ENCODE peak calls at places on chromosomes 3 and 15, in five cellular contexts. T is GM20000; L is MCF 10A; B is activated CD8-positive, alpha-beta T cell treated with anti-CD3 and anti-CD28 coated beads for 36 hours; R is choroid plexus epithelial cell. P is an unnamed sample.

GRCh38 chr3:127671523-127672428 is 976 bp upstream of the ABTB1 start:
- DNase-seq in B (peak), T (peak), R (no peak), L (no peak), P (peak)

GRCh38 chr3:85572426-85572825 is 613.6 kb downstream of the CADM2 start:
- DNase-seq in R (peak), B (no peak), L (peak), T (no peak), P (no peak)

GRCh38 chr3:134326760-134327593 is 47.3 kb downstream of the AMOTL2 start:
- DNase-seq in T (no peak), R (peak), B (no peak), L (peak), P (no peak)

GRCh38 chr3:64067510-64068346 is 44.4 kb upstream of the PSMD6 start:
- DNase-seq in R (no peak), B (no peak), L (no peak), T (no peak), P (no peak)

GRCh38 chr3:180531303-180532278 is 70.4 kb upstream of the TTC14 start:
- DNase-seq in B (no peak), L (no peak), R (no peak), T (no peak), P (no peak)

GRCh38 chr3:197298858-197299854 is 744 bp upstream of the DLG1 start:
- DNase-seq in B (peak), L (peak), T (peak), R (peak), P (peak)

GRCh38 chr15:82549199-82549665 is 9.0 kb upstream of the RPS17 start:
- DNase-seq in T (no peak), B (no peak), L (no peak), R (no peak), P (no peak)

GRCh38 chr15:85865070-85865684 is 70.5 kb upstream of the KLHL25 start:
- DNase-seq in T (peak), L (peak), B (peak), R (peak), P (peak)

GRCh38 chr3:187685948-187686347 is 15.8 kb upstream of the SST start:
- DNase-seq in B (no peak), L (no peak), T (no peak), R (no peak), P (no peak)

GRCh38 chr15:40098489-40099261 is 10.0 kb downstream of the BMF start:
- DNase-seq in L (peak), R (peak), B (peak), T (peak), P (peak)

GRCh38 chr15:85026304-85027032 is 44.8 kb downstream of the PDE8A start:
- DNase-seq in L (no peak), B (no peak), R (peak), T (no peak), P (no peak)

GRCh38 chr15:96699871-96700401 is 369.4 kb downstream of the NR2F2 start:
- DNase-seq in B (no peak), R (no peak), L (no peak), T (no peak), P (no peak)

GRCh38 chr3:188174309-188175044 is 20.5 kb downstream of the LPP start:
- DNase-seq in T (no peak), R (no peak), B (no peak), L (no peak), P (no peak)

GRCh38 chr3:139106013-139106932 is 61.6 kb upstream of the PRR23C start:
- DNase-seq in L (no peak), T (no peak), B (no peak), R (no peak), P (no peak)

GRCh38 chr3:48440590-48440958 is 517 bp downstream of the TMA7 start:
- DNase-seq in L (no peak), T (no peak), R (peak), B (no peak), P (no peak)

GRCh38 chr15:48861813-48862431 is 16.0 kb upstream of the EID1 start:
- DNase-seq in B (peak), R (peak), L (peak), T (peak), P (peak)

GRCh38 chr3:46489875-46490274 is 7.9 kb upstream of the RTP3 start:
- DNase-seq in T (no peak), B (no peak), R (peak), L (peak), P (no peak)

GRCh38 chr3:109640146-109640652 is 302.9 kb upstream of the DPPA4 start:
- DNase-seq in R (no peak), T (no peak), L (no peak), B (no peak), P (no peak)

GRCh38 chr15:32682569-32682968 is 35.2 kb upstream of the GREM1 start:
- DNase-seq in B (no peak), R (peak), L (peak), T (no peak), P (no peak)

GRCh38 chr3:72523409-72524172 is 324.7 kb downstream of the SHQ1 start:
- DNase-seq in B (peak), T (peak), R (no peak), L (no peak), P (peak)

GRCh38 chr15:99702895-99703602 is 30.2 kb downstream of the LYSMD4 start:
- DNase-seq in L (no peak), T (no peak), R (peak), B (no peak), P (no peak)

GRCh38 chr15:28993720-28994053 is 107.9 kb downstream of the APBA2 start:
- DNase-seq in T (no peak), B (no peak), L (no peak), R (no peak), P (no peak)

GRCh38 chr3:36932979-36933378 is 11.9 kb downstream of the TRANK1 start:
- DNase-seq in R (peak), T (no peak), L (no peak), B (no peak), P (no peak)

GRCh38 chr3:98282205-98282604 is at the start of gene OR5H2:
- DNase-seq in L (no peak), B (no peak), R (no peak), T (no peak), P (no peak)

GRCh38 chr3:55877703-55878102 is 390.6 kb upstream of the WNT5A start:
- DNase-seq in T (no peak), B (no peak), R (no peak), L (no peak), P (no peak)

GRCh38 chr15:25175033-25175788 is 220.4 kb downstream of the SNRPN start:
- DNase-seq in T (no peak), R (no peak), B (no peak), L (no peak), P (no peak)

GRCh38 chr3:163726125-163726524 is 1352.2 kb downstream of the SI start:
- DNase-seq in T (no peak), L (no peak), R (no peak), B (no peak), P (no peak)

GRCh38 chr3:72632129-72632528 is 216.1 kb downstream of the SHQ1 start:
- DNase-seq in B (no peak), T (no peak), R (no peak), L (no peak), P (no peak)

GRCh38 chr15:34154725-34155204 is 52.9 kb downstream of the PGBD4 start:
- DNase-seq in L (peak), R (peak), B (peak), T (no peak), P (no peak)

GRCh38 chr15:80801891-80802680 is 22.9 kb downstream of the CEMIP start:
- DNase-seq in R (no peak), B (no peak), T (no peak), L (peak), P (no peak)

GRCh38 chr3:180420016-180420415 is 181.9 kb upstream of the TTC14 start:
- DNase-seq in R (peak), L (peak), B (no peak), T (no peak), P (no peak)

GRCh38 chr3:184352149-184352785 is 9.1 kb downstream of the CLCN2 start:
- DNase-seq in R (no peak), B (no peak), T (no peak), L (no peak), P (no peak)

GRCh38 chr3:171770689-171771620 is 39.3 kb downstream of the PLD1 start:
- DNase-seq in R (peak), L (peak), T (peak), B (no peak), P (peak)

GRCh38 chr3:144287001-144287400 is 315.4 kb downstream of the DIPK2A start:
- DNase-seq in L (no peak), R (no peak), T (no peak), B (no peak), P (no peak)

GRCh38 chr15:46450810-46451182 is 816.0 kb downstream of the SQOR start:
- DNase-seq in T (no peak), R (no peak), B (no peak), L (no peak), P (no peak)

DNA sequence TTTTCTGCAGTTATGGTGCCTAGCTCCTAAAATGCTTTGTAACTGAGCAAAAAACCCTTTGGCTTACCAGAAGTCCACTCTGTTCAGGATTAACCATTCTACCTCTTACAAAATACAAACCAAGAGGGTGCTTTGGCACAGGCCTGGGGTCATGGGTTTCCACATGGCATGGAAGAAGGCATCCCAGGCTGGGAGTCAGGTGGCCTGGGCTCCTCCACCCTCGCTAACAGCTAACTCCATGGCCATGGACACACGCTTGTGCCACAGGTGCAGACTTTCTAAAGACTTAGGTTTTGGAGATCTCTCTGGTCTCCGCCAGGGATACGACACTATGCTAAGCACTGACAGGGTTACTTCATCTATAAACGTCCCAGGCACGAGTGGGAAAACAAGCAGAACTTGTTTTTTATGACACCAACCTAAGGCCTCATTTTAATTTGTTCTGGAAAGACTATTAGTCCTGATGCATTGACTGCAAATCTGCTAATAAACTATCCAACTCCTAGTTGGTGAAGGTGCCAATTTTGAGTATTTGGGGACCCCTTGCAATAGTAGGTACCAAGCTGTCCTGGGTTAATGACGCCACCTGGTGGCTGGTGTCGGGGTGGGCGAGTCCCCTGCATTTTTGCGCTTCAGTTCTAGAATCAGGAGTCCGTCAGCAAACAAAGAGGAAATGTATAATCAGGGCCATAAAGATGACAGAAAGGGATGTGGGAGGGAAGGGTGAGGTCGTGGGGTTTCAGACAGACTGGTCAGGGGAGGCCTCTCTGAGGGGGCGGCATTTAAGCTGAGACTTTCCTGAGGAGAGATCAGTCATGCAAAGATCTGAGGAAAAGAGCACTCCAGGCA is 10.3 kb upstream of the ALDH1A3 start:
- DNase-seq in R (no peak), B (peak), L (no peak), T (no peak), P (no peak)
- TF ChIP-seq CTCF in R (peak), B (peak), L (peak), T (peak), P (no peak)

GRCh38 chr15:77831989-77832388 is 199.3 kb upstream of the LINGO1 start:
- DNase-seq in T (no peak), R (no peak), B (no peak), L (no peak), P (no peak)
- TF ChIP-seq CTCF in T (no peak), R (no peak), B (no peak), L (no peak), P (no peak)

GRCh38 chr15:41506796-41507341 is 6.8 kb downstream of the LTK start:
- DNase-seq in B (no peak), R (no peak), T (peak), L (peak), P (no peak)
- TF ChIP-seq CTCF in B (no peak), R (no peak), T (peak), L (peak), P (no peak)

DNA sequence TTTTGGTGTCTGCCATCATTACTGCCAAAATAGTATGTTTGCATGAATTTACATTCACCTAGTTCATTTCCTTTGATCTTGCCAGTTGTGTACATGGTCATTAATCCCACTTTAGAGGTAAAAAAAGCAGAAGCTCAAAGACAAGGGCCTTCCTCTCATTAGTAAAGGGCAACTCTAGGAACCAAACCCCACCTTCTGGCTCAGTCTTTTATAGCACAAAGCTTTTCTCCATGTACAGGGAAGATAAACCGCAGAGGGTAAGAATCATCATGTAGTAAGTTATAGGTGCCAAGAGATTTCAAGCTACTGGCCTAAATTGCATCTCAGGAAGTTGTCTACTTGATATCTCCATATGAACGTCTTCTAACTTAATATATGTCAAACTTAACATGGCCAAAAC is 19.3 kb upstream of the SPG21 start:
- DNase-seq in R (peak), T (no peak), L (no peak), B (no peak), P (no peak)
- TF ChIP-seq CTCF in R (peak), T (peak), L (no peak), B (no peak), P (peak)

P was measured in GM10248.